ENCODE peak calls at places on chromosomes 7 and 10, in four cellular contexts. One of them, this sample, is unnamed.

GRCh38 chr10:34135515-34135914 is 679.6 kb downstream of the PARD3 start:
- DNase-seq in dorsolateral prefrontal cortex: no peak
- DNase-seq in retinal pigment epithelial cell: no peak
- DNase-seq in upper lobe of right lung: no peak
- DNase-seq in this sample: no peak

GRCh38 chr10:121999301-121999700 is 10.3 kb downstream of the TACC2 start:
- DNase-seq in dorsolateral prefrontal cortex: no peak
- DNase-seq in upper lobe of right lung: no peak
- DNase-seq in retinal pigment epithelial cell: no peak
- DNase-seq in this sample: no peak

GRCh38 chr10:6185039-6185716 is 17.6 kb upstream of the PFKFB3 start:
- DNase-seq in dorsolateral prefrontal cortex: no peak
- DNase-seq in upper lobe of right lung: peak
- DNase-seq in retinal pigment epithelial cell: no peak
- DNase-seq in this sample: no peak

GRCh38 chr7:50822716-50823115 is 40.0 kb upstream of the GRB10 start:
- DNase-seq in dorsolateral prefrontal cortex: no peak
- DNase-seq in upper lobe of right lung: no peak
- DNase-seq in retinal pigment epithelial cell: no peak
- DNase-seq in this sample: no peak

GRCh38 chr10:5631936-5632335 is 34.5 kb downstream of the ASB13 start:
- DNase-seq in upper lobe of right lung: no peak
- DNase-seq in dorsolateral prefrontal cortex: no peak
- DNase-seq in retinal pigment epithelial cell: no peak
- DNase-seq in this sample: no peak

GRCh38 chr7:99679032-99679399 is 780 bp downstream of the CYP3A5 start:
- DNase-seq in dorsolateral prefrontal cortex: no peak
- DNase-seq in retinal pigment epithelial cell: no peak
- DNase-seq in upper lobe of right lung: no peak
- DNase-seq in this sample: no peak

GRCh38 chr10:42975558-42976352 is 101.1 kb upstream of the RET start:
- DNase-seq in upper lobe of right lung: no peak
- DNase-seq in retinal pigment epithelial cell: no peak
- DNase-seq in dorsolateral prefrontal cortex: peak
- DNase-seq in this sample: peak

GRCh38 chr7:97835296-97836138 is 36.7 kb downstream of the ASNS start:
- DNase-seq in upper lobe of right lung: no peak
- DNase-seq in retinal pigment epithelial cell: peak
- DNase-seq in dorsolateral prefrontal cortex: peak
- DNase-seq in this sample: no peak

GRCh38 chr10:22437620-22438588 is 92.6 kb downstream of the SPAG6 start:
- DNase-seq in upper lobe of right lung: no peak
- DNase-seq in dorsolateral prefrontal cortex: no peak
- DNase-seq in retinal pigment epithelial cell: no peak
- DNase-seq in this sample: no peak

GRCh38 chr7:94129443-94130140 is 125.4 kb upstream of the BET1 start:
- DNase-seq in retinal pigment epithelial cell: no peak
- DNase-seq in upper lobe of right lung: no peak
- DNase-seq in dorsolateral prefrontal cortex: no peak
- DNase-seq in this sample: no peak

DNA sequence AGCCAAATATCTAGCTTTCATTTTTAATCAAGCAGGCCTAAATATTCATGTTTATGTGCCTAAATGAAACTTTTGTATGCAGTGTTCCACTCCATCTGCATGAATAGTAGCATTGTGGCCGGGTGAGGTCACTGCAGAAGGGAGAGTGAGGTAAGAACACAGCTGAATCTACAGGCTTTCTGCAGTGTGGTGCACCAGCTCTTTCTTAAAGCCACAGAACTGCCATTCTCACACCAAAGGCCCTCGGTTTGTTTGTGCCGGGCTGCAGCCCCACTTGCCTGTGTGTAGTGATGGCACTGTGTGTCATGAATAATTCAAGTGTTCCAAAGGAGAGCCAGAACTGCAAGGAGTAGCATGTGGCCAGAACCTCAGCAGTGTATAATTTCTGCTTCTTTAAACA is 204.1 kb downstream of the TRIL start:
- DNase-seq in upper lobe of right lung: no peak
- DNase-seq in dorsolateral prefrontal cortex: peak
- DNase-seq in retinal pigment epithelial cell: no peak
- DNase-seq in this sample: no peak
- TF ChIP-seq CTCF in upper lobe of right lung: no peak
- TF ChIP-seq CTCF in dorsolateral prefrontal cortex: peak
- TF ChIP-seq CTCF in retinal pigment epithelial cell: peak
- TF ChIP-seq CTCF in this sample: no peak

GRCh38 chr10:103394180-103394579 is 2.1 kb downstream of the ATP5MK start:
- DNase-seq in retinal pigment epithelial cell: no peak
- DNase-seq in dorsolateral prefrontal cortex: no peak
- DNase-seq in upper lobe of right lung: peak
- DNase-seq in this sample: no peak

GRCh38 chr10:103395754-103396066 is 565 bp downstream of the ATP5MK start:
- DNase-seq in retinal pigment epithelial cell: peak
- DNase-seq in dorsolateral prefrontal cortex: no peak
- DNase-seq in upper lobe of right lung: no peak
- DNase-seq in this sample: no peak

GRCh38 chr10:103397191-103397825 is 882 bp downstream of the PDCD11 start:
- DNase-seq in retinal pigment epithelial cell: no peak
- DNase-seq in dorsolateral prefrontal cortex: no peak
- DNase-seq in upper lobe of right lung: no peak
- DNase-seq in this sample: no peak

GRCh38 chr10:103396067-103396788 is at the start of the genes ATP5MK and PDCD11:
- DNase-seq in retinal pigment epithelial cell: peak
- DNase-seq in upper lobe of right lung: peak
- DNase-seq in dorsolateral prefrontal cortex: peak
- DNase-seq in this sample: peak

GRCh38 chr10:103396789-103397087 is 312 bp downstream of the PDCD11 start:
- DNase-seq in upper lobe of right lung: no peak
- DNase-seq in dorsolateral prefrontal cortex: no peak
- DNase-seq in retinal pigment epithelial cell: no peak
- DNase-seq in this sample: no peak
- TF ChIP-seq CTCF in upper lobe of right lung: no peak
- TF ChIP-seq CTCF in dorsolateral prefrontal cortex: no peak
- TF ChIP-seq CTCF in retinal pigment epithelial cell: no peak
- TF ChIP-seq CTCF in this sample: peak

GRCh38 chr7:80186721-80187120 is 52.1 kb downstream of the GNAI1 start:
- DNase-seq in dorsolateral prefrontal cortex: no peak
- DNase-seq in retinal pigment epithelial cell: no peak
- DNase-seq in upper lobe of right lung: no peak
- DNase-seq in this sample: no peak
- TF ChIP-seq CTCF in dorsolateral prefrontal cortex: no peak
- TF ChIP-seq CTCF in retinal pigment epithelial cell: no peak
- TF ChIP-seq CTCF in upper lobe of right lung: no peak
- TF ChIP-seq CTCF in this sample: no peak

GRCh38 chr10:28738200-28738599 is 60.9 kb downstream of the BAMBI start:
- DNase-seq in upper lobe of right lung: no peak
- DNase-seq in retinal pigment epithelial cell: no peak
- DNase-seq in dorsolateral prefrontal cortex: no peak
- DNase-seq in this sample: no peak
- TF ChIP-seq CTCF in upper lobe of right lung: no peak
- TF ChIP-seq CTCF in retinal pigment epithelial cell: peak
- TF ChIP-seq CTCF in dorsolateral prefrontal cortex: peak
- TF ChIP-seq CTCF in this sample: peak

This sample was measured in chondrocyte.